ENCODE peak calls at places on chromosomes 1 and 21, in ten cellular contexts. Y, M, J, B, Z, K, P, Q, C and E are unnamed samples.

GRCh38 chr1:168135982-168136708 is 585 bp downstream of the GPR161 start:
- DNase-seq in Y (no peak), M (no peak), J (no peak), B (peak), Z (peak), K (no peak), P (peak), Q (no peak), C (no peak), E (peak)

GRCh38 chr1:30733520-30733919 is 10.1 kb upstream of the MATN1 start:
- DNase-seq in Y (no peak), M (no peak), J (no peak), B (no peak), Z (no peak), K (no peak), P (peak), Q (no peak), C (no peak), E (no peak)

GRCh38 chr1:228463559-228464455 is 23.4 kb upstream of the RNF187 start:
- DNase-seq in Y (peak), M (no peak), J (no peak), B (no peak), Z (peak), K (no peak), P (peak), Q (no peak), C (no peak), E (peak)

GRCh38 chr1:183306317-183307042 is 111.7 kb downstream of the NMNAT2 start:
- DNase-seq in Y (peak), M (no peak), J (no peak), B (no peak), Z (no peak), K (peak), P (no peak), Q (peak), C (no peak), E (no peak)

GRCh38 chr1:97433520-97434175 is 487.2 kb downstream of the DPYD start:
- DNase-seq in Y (no peak), M (peak), J (peak), B (no peak), Z (no peak), K (no peak), P (peak), Q (no peak), C (no peak), E (no peak)

GRCh38 chr1:209743145-209743482 is 12.7 kb upstream of the TRAF3IP3 start:
- DNase-seq in Y (peak), M (no peak), J (peak), B (no peak), Z (peak), K (no peak), P (peak), Q (no peak), C (peak), E (no peak)

GRCh38 chr1:45246760-45247159 is 40.4 kb upstream of the ZSWIM5 start:
- DNase-seq in Y (peak), M (peak), J (peak), B (no peak), Z (no peak), K (no peak), P (peak), Q (peak), C (no peak), E (no peak)

GRCh38 chr1:186443638-186444037 is 17.3 kb downstream of the PDC start:
- DNase-seq in Y (no peak), M (no peak), J (no peak), B (no peak), Z (no peak), K (no peak), P (no peak), Q (no peak), C (no peak), E (no peak)

GRCh38 chr1:12552951-12553921 is 64.8 kb downstream of the DHRS3 start:
- DNase-seq in Y (no peak), M (no peak), J (no peak), B (no peak), Z (no peak), K (no peak), P (no peak), Q (no peak), C (no peak), E (no peak)

GRCh38 chr1:170027760-170028159 is 46.7 kb downstream of the KIFAP3 start:
- DNase-seq in Y (no peak), M (no peak), J (no peak), B (no peak), Z (no peak), K (no peak), P (no peak), Q (no peak), C (no peak), E (no peak)

GRCh38 chr1:92826792-92827191 is 5.0 kb upstream of the RPL5 start:
- DNase-seq in Y (no peak), M (no peak), J (no peak), B (no peak), Z (no peak), K (no peak), P (no peak), Q (no peak), C (no peak), E (no peak)

GRCh38 chr1:243505986-243506689 is 250.3 kb downstream of the SDCCAG8 start:
- DNase-seq in Y (no peak), M (no peak), J (no peak), B (no peak), Z (no peak), K (no peak), P (no peak), Q (no peak), C (no peak), E (no peak)

GRCh38 chr1:79259390-79260336 is 253.1 kb upstream of the ADGRL4 start:
- DNase-seq in Y (peak), M (peak), J (no peak), B (no peak), Z (no peak), K (no peak), P (peak), Q (peak), C (no peak), E (no peak)

GRCh38 chr1:57422271-57423134 is 1.4 kb downstream of the DAB1 start:
- DNase-seq in Y (peak), M (no peak), J (no peak), B (peak), Z (no peak), K (peak), P (peak), Q (no peak), C (no peak), E (peak)

GRCh38 chr1:54588377-54588776 is 34.9 kb downstream of the FAM151A start:
- DNase-seq in Y (no peak), M (no peak), J (no peak), B (no peak), Z (no peak), K (no peak), P (no peak), Q (no peak), C (no peak), E (no peak)

GRCh38 chr1:246350745-246351144 is 156.3 kb downstream of the SMYD3 start:
- DNase-seq in Y (no peak), M (no peak), J (no peak), B (no peak), Z (no peak), K (no peak), P (no peak), Q (no peak), C (no peak), E (no peak)

GRCh38 chr1:221487781-221488520 is 253.9 kb downstream of the DUSP10 start:
- DNase-seq in Y (no peak), M (no peak), J (peak), B (no peak), Z (no peak), K (no peak), P (peak), Q (no peak), C (no peak), E (no peak)

GRCh38 chr21:27839512-27840115 is 872.7 kb upstream of the ADAMTS5 start:
- DNase-seq in Y (no peak), M (no peak), J (no peak), B (no peak), Z (no peak), K (no peak), P (no peak), Q (no peak), C (no peak), E (no peak)

GRCh38 chr21:42704861-42705260 is 51.4 kb downstream of the PDE9A start:
- DNase-seq in Y (no peak), M (no peak), J (no peak), B (no peak), Z (no peak), K (no peak), P (no peak), Q (no peak), C (no peak), E (no peak)

GRCh38 chr1:23577056-23577985 is 18.0 kb upstream of the ID3 start:
- DNase-seq in Y (no peak), M (peak), J (no peak), B (no peak), Z (no peak), K (no peak), P (peak), Q (no peak), C (no peak), E (no peak)

GRCh38 chr1:31228986-31229385 is 10.7 kb downstream of the NKAIN1 start:
- DNase-seq in Y (no peak), M (no peak), J (no peak), B (no peak), Z (no peak), K (no peak), P (no peak), Q (no peak), C (no peak), E (no peak)

GRCh38 chr1:61448934-61449368 is 276.0 kb downstream of the TM2D1 start:
- DNase-seq in Y (no peak), M (peak), J (no peak), B (no peak), Z (peak), K (no peak), P (no peak), Q (no peak), C (peak), E (no peak)